ENCODE peak calls at places on chromosomes 13 and 19, in nine cellular contexts. One of them, this sample, is unnamed.

GRCh38 chr19:32543107-32543900 is 37.7 kb upstream of the PDCD5 start:
- DNase-seq in stimulated activated CD8-positive, alpha-beta memory T cell treated with anti-CD3 and anti-CD28 coated beads, Interleukin-15, amount 100 ng/mL, for 24 hours: no peak
- DNase-seq in T-helper 2 cell: no peak
- DNase-seq in T-helper 17 cell: no peak
- DNase-seq in SIG-M5: no peak
- DNase-seq in activated CD4-positive, alpha-beta T cell treated with anti-CD3 and anti-CD28 coated beads, Interleukin-2, amount 50 U/mL, for 48 hours: no peak
- DNase-seq in MV-4-11: peak
- DNase-seq in aorta: no peak
- DNase-seq in psoas muscle: no peak
- DNase-seq in this sample: no peak

GRCh38 chr19:1027953-1028902 is 1.8 kb downstream of the CNN2 start:
- DNase-seq in SIG-M5: no peak
- DNase-seq in T-helper 2 cell: peak
- DNase-seq in activated CD4-positive, alpha-beta T cell treated with anti-CD3 and anti-CD28 coated beads, Interleukin-2, amount 50 U/mL, for 48 hours: peak
- DNase-seq in aorta: peak
- DNase-seq in psoas muscle: peak
- DNase-seq in T-helper 17 cell: peak
- DNase-seq in stimulated activated CD8-positive, alpha-beta memory T cell treated with anti-CD3 and anti-CD28 coated beads, Interleukin-15, amount 100 ng/mL, for 24 hours: no peak
- DNase-seq in MV-4-11: peak
- DNase-seq in this sample: no peak

GRCh38 chr13:44801990-44802389 is 187.3 kb downstream of the NUFIP1 start:
- DNase-seq in stimulated activated CD8-positive, alpha-beta memory T cell treated with anti-CD3 and anti-CD28 coated beads, Interleukin-15, amount 100 ng/mL, for 24 hours: no peak
- DNase-seq in aorta: peak
- DNase-seq in SIG-M5: no peak
- DNase-seq in MV-4-11: peak
- DNase-seq in T-helper 2 cell: no peak
- DNase-seq in activated CD4-positive, alpha-beta T cell treated with anti-CD3 and anti-CD28 coated beads, Interleukin-2, amount 50 U/mL, for 48 hours: no peak
- DNase-seq in T-helper 17 cell: no peak
- DNase-seq in psoas muscle: no peak
- DNase-seq in this sample: no peak

GRCh38 chr13:29566864-29567263 is 28.6 kb downstream of the SLC7A1 start:
- DNase-seq in stimulated activated CD8-positive, alpha-beta memory T cell treated with anti-CD3 and anti-CD28 coated beads, Interleukin-15, amount 100 ng/mL, for 24 hours: no peak
- DNase-seq in T-helper 2 cell: no peak
- DNase-seq in T-helper 17 cell: no peak
- DNase-seq in activated CD4-positive, alpha-beta T cell treated with anti-CD3 and anti-CD28 coated beads, Interleukin-2, amount 50 U/mL, for 48 hours: no peak
- DNase-seq in aorta: no peak
- DNase-seq in MV-4-11: no peak
- DNase-seq in SIG-M5: no peak
- DNase-seq in psoas muscle: no peak
- DNase-seq in this sample: no peak

GRCh38 chr13:112897956-112898785 is 70.8 kb upstream of the MCF2L start:
- DNase-seq in activated CD4-positive, alpha-beta T cell treated with anti-CD3 and anti-CD28 coated beads, Interleukin-2, amount 50 U/mL, for 48 hours: no peak
- DNase-seq in MV-4-11: no peak
- DNase-seq in aorta: peak
- DNase-seq in SIG-M5: no peak
- DNase-seq in T-helper 17 cell: no peak
- DNase-seq in psoas muscle: peak
- DNase-seq in stimulated activated CD8-positive, alpha-beta memory T cell treated with anti-CD3 and anti-CD28 coated beads, Interleukin-15, amount 100 ng/mL, for 24 hours: no peak
- DNase-seq in T-helper 2 cell: no peak
- DNase-seq in this sample: no peak

GRCh38 chr13:48653074-48654054 is at the start of gene CYSLTR2:
- DNase-seq in T-helper 2 cell: peak
- DNase-seq in psoas muscle: no peak
- DNase-seq in activated CD4-positive, alpha-beta T cell treated with anti-CD3 and anti-CD28 coated beads, Interleukin-2, amount 50 U/mL, for 48 hours: no peak
- DNase-seq in MV-4-11: peak
- DNase-seq in T-helper 17 cell: no peak
- DNase-seq in SIG-M5: peak
- DNase-seq in aorta: no peak
- DNase-seq in stimulated activated CD8-positive, alpha-beta memory T cell treated with anti-CD3 and anti-CD28 coated beads, Interleukin-15, amount 100 ng/mL, for 24 hours: no peak
- DNase-seq in this sample: peak

GRCh38 chr19:5057860-5058259 is 88.9 kb downstream of the KDM4B start:
- DNase-seq in MV-4-11: no peak
- DNase-seq in activated CD4-positive, alpha-beta T cell treated with anti-CD3 and anti-CD28 coated beads, Interleukin-2, amount 50 U/mL, for 48 hours: no peak
- DNase-seq in psoas muscle: peak
- DNase-seq in stimulated activated CD8-positive, alpha-beta memory T cell treated with anti-CD3 and anti-CD28 coated beads, Interleukin-15, amount 100 ng/mL, for 24 hours: no peak
- DNase-seq in SIG-M5: no peak
- DNase-seq in T-helper 2 cell: no peak
- DNase-seq in T-helper 17 cell: no peak
- DNase-seq in aorta: no peak
- DNase-seq in this sample: no peak

GRCh38 chr13:42363941-42364612 is 92.1 kb downstream of the AKAP11 start:
- DNase-seq in stimulated activated CD8-positive, alpha-beta memory T cell treated with anti-CD3 and anti-CD28 coated beads, Interleukin-15, amount 100 ng/mL, for 24 hours: no peak
- DNase-seq in activated CD4-positive, alpha-beta T cell treated with anti-CD3 and anti-CD28 coated beads, Interleukin-2, amount 50 U/mL, for 48 hours: no peak
- DNase-seq in psoas muscle: no peak
- DNase-seq in T-helper 17 cell: no peak
- DNase-seq in T-helper 2 cell: no peak
- DNase-seq in SIG-M5: no peak
- DNase-seq in aorta: no peak
- DNase-seq in MV-4-11: peak
- DNase-seq in this sample: no peak

GRCh38 chr19:38726761-38727301 is 17.4 kb downstream of the CAPN12 start:
- DNase-seq in T-helper 17 cell: no peak
- DNase-seq in MV-4-11: no peak
- DNase-seq in T-helper 2 cell: no peak
- DNase-seq in stimulated activated CD8-positive, alpha-beta memory T cell treated with anti-CD3 and anti-CD28 coated beads, Interleukin-15, amount 100 ng/mL, for 24 hours: no peak
- DNase-seq in psoas muscle: no peak
- DNase-seq in aorta: no peak
- DNase-seq in activated CD4-positive, alpha-beta T cell treated with anti-CD3 and anti-CD28 coated beads, Interleukin-2, amount 50 U/mL, for 48 hours: peak
- DNase-seq in SIG-M5: no peak
- DNase-seq in this sample: no peak

GRCh38 chr19:1156830-1157615 is 17.0 kb downstream of the SBNO2 start:
- DNase-seq in stimulated activated CD8-positive, alpha-beta memory T cell treated with anti-CD3 and anti-CD28 coated beads, Interleukin-15, amount 100 ng/mL, for 24 hours: no peak
- DNase-seq in T-helper 2 cell: no peak
- DNase-seq in SIG-M5: no peak
- DNase-seq in aorta: no peak
- DNase-seq in T-helper 17 cell: no peak
- DNase-seq in activated CD4-positive, alpha-beta T cell treated with anti-CD3 and anti-CD28 coated beads, Interleukin-2, amount 50 U/mL, for 48 hours: no peak
- DNase-seq in psoas muscle: peak
- DNase-seq in MV-4-11: no peak
- DNase-seq in this sample: no peak

GRCh38 chr13:23928985-23929384 is 31.7 kb upstream of the C1QTNF9B start:
- DNase-seq in T-helper 2 cell: no peak
- DNase-seq in T-helper 17 cell: no peak
- DNase-seq in SIG-M5: no peak
- DNase-seq in MV-4-11: no peak
- DNase-seq in activated CD4-positive, alpha-beta T cell treated with anti-CD3 and anti-CD28 coated beads, Interleukin-2, amount 50 U/mL, for 48 hours: no peak
- DNase-seq in stimulated activated CD8-positive, alpha-beta memory T cell treated with anti-CD3 and anti-CD28 coated beads, Interleukin-15, amount 100 ng/mL, for 24 hours: no peak
- DNase-seq in aorta: no peak
- DNase-seq in psoas muscle: no peak
- DNase-seq in this sample: no peak

GRCh38 chr13:48571121-48571901 is 38.4 kb upstream of the RCBTB2 start:
- DNase-seq in T-helper 2 cell: no peak
- DNase-seq in stimulated activated CD8-positive, alpha-beta memory T cell treated with anti-CD3 and anti-CD28 coated beads, Interleukin-15, amount 100 ng/mL, for 24 hours: no peak
- DNase-seq in activated CD4-positive, alpha-beta T cell treated with anti-CD3 and anti-CD28 coated beads, Interleukin-2, amount 50 U/mL, for 48 hours: no peak
- DNase-seq in aorta: no peak
- DNase-seq in SIG-M5: no peak
- DNase-seq in psoas muscle: no peak
- DNase-seq in MV-4-11: peak
- DNase-seq in T-helper 17 cell: no peak
- DNase-seq in this sample: peak

GRCh38 chr13:97356592-97356991 is 77.4 kb upstream of the RAP2A start:
- DNase-seq in activated CD4-positive, alpha-beta T cell treated with anti-CD3 and anti-CD28 coated beads, Interleukin-2, amount 50 U/mL, for 48 hours: no peak
- DNase-seq in T-helper 17 cell: no peak
- DNase-seq in psoas muscle: no peak
- DNase-seq in T-helper 2 cell: no peak
- DNase-seq in SIG-M5: no peak
- DNase-seq in aorta: no peak
- DNase-seq in stimulated activated CD8-positive, alpha-beta memory T cell treated with anti-CD3 and anti-CD28 coated beads, Interleukin-15, amount 100 ng/mL, for 24 hours: no peak
- DNase-seq in MV-4-11: no peak
- DNase-seq in this sample: no peak

GRCh38 chr13:94173312-94173854 is 306.1 kb downstream of the DCT start:
- DNase-seq in T-helper 17 cell: no peak
- DNase-seq in aorta: no peak
- DNase-seq in stimulated activated CD8-positive, alpha-beta memory T cell treated with anti-CD3 and anti-CD28 coated beads, Interleukin-15, amount 100 ng/mL, for 24 hours: no peak
- DNase-seq in activated CD4-positive, alpha-beta T cell treated with anti-CD3 and anti-CD28 coated beads, Interleukin-2, amount 50 U/mL, for 48 hours: no peak
- DNase-seq in psoas muscle: no peak
- DNase-seq in MV-4-11: no peak
- DNase-seq in T-helper 2 cell: no peak
- DNase-seq in SIG-M5: no peak
- DNase-seq in this sample: no peak

GRCh38 chr13:110133425-110134235 is 173.3 kb downstream of the COL4A1 start:
- DNase-seq in SIG-M5: no peak
- DNase-seq in activated CD4-positive, alpha-beta T cell treated with anti-CD3 and anti-CD28 coated beads, Interleukin-2, amount 50 U/mL, for 48 hours: no peak
- DNase-seq in psoas muscle: no peak
- DNase-seq in T-helper 17 cell: no peak
- DNase-seq in T-helper 2 cell: no peak
- DNase-seq in MV-4-11: no peak
- DNase-seq in aorta: no peak
- DNase-seq in stimulated activated CD8-positive, alpha-beta memory T cell treated with anti-CD3 and anti-CD28 coated beads, Interleukin-15, amount 100 ng/mL, for 24 hours: no peak
- DNase-seq in this sample: no peak

This sample was measured in memory B cell.